ENCODE peak calls at places on chromosomes 4 and X, in four cellular contexts. U is NCI-H1092, I is neural progenitor cell, N is H1. Z is an unnamed sample.
A peak's percentile ranks its signal among the peaks of the same experiment; 100 is the strongest.

GRCh38 chrX:39766085-39766726 is 331.6 kb downstream of the BCOR start:
- DNase-seq in U (no peak), I (no peak), N (no peak), Z (no peak)

GRCh38 chr4:42397635-42398447 is 553 bp downstream of the SHISA3 start:
- DNase-seq in U (no peak), I (peak; percentile 77), N (peak; percentile 77), Z (no peak)

GRCh38 chr4:90246841-90247240 is 119.6 kb downstream of the CCSER1 start:
- DNase-seq in U (no peak), I (no peak), N (no peak), Z (no peak)

GRCh38 chr4:71206763-71207162 is 132.1 kb upstream of the SLC4A4 start:
- DNase-seq in U (no peak), I (no peak), N (no peak), Z (no peak)

GRCh38 chr4:123505457-123506310 is 109.1 kb downstream of the SPRY1 start:
- DNase-seq in U (peak; percentile 97), I (peak; percentile 90), N (peak; percentile 88), Z (peak; percentile 17)

GRCh38 chr4:7480423-7480822 is 45.7 kb upstream of the PSAPL1 start:
- DNase-seq in U (no peak), I (no peak), N (no peak), Z (no peak)

GRCh38 chrX:85084770-85085393 is 81.2 kb downstream of the APOOL start:
- DNase-seq in U (no peak), I (peak; percentile 17), N (no peak), Z (peak; percentile 18)

GRCh38 chr4:169957785-169958184 is 68.4 kb downstream of the MFAP3L start:
- DNase-seq in U (no peak), I (peak; percentile 56), N (no peak), Z (no peak)

GRCh38 chrX:135484636-135485289 is 35.7 kb upstream of the INTS6L start:
- DNase-seq in U (peak; percentile 5), I (peak; percentile 31), N (no peak), Z (peak; percentile 22)

GRCh38 chr4:125316391-125316780 is 1.6 kb downstream of the FAT4 start:
- DNase-seq in U (no peak), I (peak; percentile 44), N (peak; percentile 61), Z (no peak)

GRCh38 chr4:175456131-175456530 is 355.9 kb downstream of the GPM6A start:
- DNase-seq in U (no peak), I (no peak), N (no peak), Z (no peak)

GRCh38 chrX:57607295-57608187 is 15.7 kb downstream of the ZXDB start:
- DNase-seq in U (no peak), I (peak; percentile 46), N (no peak), Z (no peak)

GRCh38 chr4:148056879-148057278 is 325.0 kb downstream of the ARHGAP10 start:
- DNase-seq in U (no peak), I (peak; percentile 43), N (no peak), Z (peak; percentile 26)

GRCh38 chr4:75494563-75494962 is 19.6 kb downstream of the RCHY1 start:
- DNase-seq in U (no peak), I (no peak), N (no peak), Z (peak; percentile 63)

GRCh38 chr4:7147661-7148310 is 44.6 kb upstream of the SORCS2 start:
- DNase-seq in U (no peak), I (no peak), N (no peak), Z (no peak)

GRCh38 chr4:8407316-8407715 is 33.2 kb downstream of the ACOX3 start:
- DNase-seq in U (no peak), I (no peak), N (no peak), Z (no peak)

GRCh38 chr4:160546201-160546600 is 1443.3 kb downstream of the RAPGEF2 start:
- DNase-seq in U (no peak), I (no peak), N (no peak), Z (no peak)

GRCh38 chr4:182749768-182750167 is 167.4 kb downstream of the DCTD start:
- DNase-seq in U (peak; percentile 29), I (no peak), N (no peak), Z (no peak)

GRCh38 chrX:154397888-154398667 is at the start of gene RPL10:
- DNase-seq in U (peak; percentile 97), I (peak; percentile 96), N (peak; percentile 86), Z (peak; percentile 96)

GRCh38 chrX:109855501-109855900 is 122.4 kb upstream of the ACSL4 start:
- DNase-seq in U (no peak), I (no peak), N (no peak), Z (no peak)

GRCh38 chr4:7291372-7292135 is 99.2 kb downstream of the SORCS2 start:
- DNase-seq in U (no peak), I (no peak), N (no peak), Z (no peak)

GRCh38 chr4:10458190-10458589 is 964 bp upstream of the ZNF518B start:
- DNase-seq in U (no peak), I (peak; percentile 27), N (no peak), Z (no peak)

GRCh38 chrX:118350221-118350620 is 4.3 kb downstream of the WDR44 start:
- DNase-seq in U (no peak), I (no peak), N (no peak), Z (no peak)

GRCh38 chr4:153549401-153549800 is 83.2 kb downstream of the TMEM131L start:
- DNase-seq in U (no peak), I (no peak), N (no peak), Z (no peak)

GRCh38 chrX:46140272-46140671 is 404.9 kb downstream of the ZNF674 start:
- DNase-seq in U (no peak), I (no peak), N (no peak), Z (no peak)

GRCh38 chrX:47560179-47560830 is 700 bp upstream of the ARAF start:
- DNase-seq in U (no peak), I (no peak), N (no peak), Z (no peak)

GRCh38 chrX:136941396-136942337 is 61.1 kb upstream of the RBMX start:
- DNase-seq in U (no peak), I (no peak), N (no peak), Z (no peak)

GRCh38 chrX:150159537-150159936 is 203.6 kb upstream of the MAMLD1 start:
- DNase-seq in U (no peak), I (no peak), N (no peak), Z (no peak)

GRCh38 chrX:15143050-15143824 is 126.6 kb downstream of the ASB9 start:
- DNase-seq in U (peak; percentile 36), I (peak; percentile 54), N (peak; percentile 47), Z (peak; percentile 20)

GRCh38 chr4:29311231-29311630 is 1408.9 kb upstream of the PCDH7 start:
- DNase-seq in U (no peak), I (no peak), N (no peak), Z (no peak)

GRCh38 chr4:76087007-76087769 is 12.7 kb downstream of the ART3 start:
- DNase-seq in U (peak; percentile 32), I (peak; percentile 80), N (peak; percentile 64), Z (peak; percentile 29)

GRCh38 chrX:11135483-11136185 is 24.5 kb downstream of the HCCS start:
- DNase-seq in U (no peak), I (no peak), N (no peak), Z (no peak)